ENCODE peak calls at places on chromosomes 7 and 10, in seven cellular contexts. One of them, this sample, is unnamed.

GRCh38 chr7:34165927-34166550 is 260.7 kb downstream of the BMPER start:
- DNase-seq in GM20000: peak
- DNase-seq in transverse colon: no peak
- DNase-seq in coronary artery: no peak
- DNase-seq in AG04450: no peak
- DNase-seq in brain microvascular endothelial cell: peak
- DNase-seq in astrocyte of the spinal cord: peak
- DNase-seq in this sample: no peak

GRCh38 chr7:131530137-131530536 is 26.3 kb downstream of the PODXL start:
- DNase-seq in AG04450: no peak
- DNase-seq in astrocyte of the spinal cord: no peak
- DNase-seq in coronary artery: no peak
- DNase-seq in transverse colon: no peak
- DNase-seq in brain microvascular endothelial cell: no peak
- DNase-seq in GM20000: no peak
- DNase-seq in this sample: no peak

GRCh38 chr7:151844080-151844827 is 32.7 kb downstream of the PRKAG2 start:
- DNase-seq in coronary artery: no peak
- DNase-seq in astrocyte of the spinal cord: peak
- DNase-seq in transverse colon: no peak
- DNase-seq in AG04450: peak
- DNase-seq in GM20000: no peak
- DNase-seq in brain microvascular endothelial cell: peak
- DNase-seq in this sample: no peak

GRCh38 chr7:131235489-131236317 is 92.0 kb upstream of the MKLN1 start:
- DNase-seq in AG04450: peak
- DNase-seq in GM20000: no peak
- DNase-seq in brain microvascular endothelial cell: peak
- DNase-seq in transverse colon: peak
- DNase-seq in astrocyte of the spinal cord: peak
- DNase-seq in coronary artery: no peak
- DNase-seq in this sample: peak

GRCh38 chr10:2948127-2948854 is 119.1 kb upstream of the PFKP start:
- DNase-seq in coronary artery: no peak
- DNase-seq in astrocyte of the spinal cord: no peak
- DNase-seq in transverse colon: no peak
- DNase-seq in AG04450: no peak
- DNase-seq in brain microvascular endothelial cell: no peak
- DNase-seq in GM20000: peak
- DNase-seq in this sample: no peak

GRCh38 chr10:5531558-5532230 is 6.9 kb downstream of the CALML3 start:
- DNase-seq in transverse colon: peak
- DNase-seq in astrocyte of the spinal cord: no peak
- DNase-seq in coronary artery: peak
- DNase-seq in brain microvascular endothelial cell: no peak
- DNase-seq in AG04450: no peak
- DNase-seq in GM20000: no peak
- DNase-seq in this sample: no peak

GRCh38 chr10:114932225-114932624 is 5.8 kb upstream of the TRUB1 start:
- DNase-seq in AG04450: no peak
- DNase-seq in astrocyte of the spinal cord: no peak
- DNase-seq in coronary artery: no peak
- DNase-seq in brain microvascular endothelial cell: no peak
- DNase-seq in transverse colon: no peak
- DNase-seq in GM20000: no peak
- DNase-seq in this sample: no peak

GRCh38 chr7:21923663-21924062 is 22.0 kb downstream of the CDCA7L start:
- DNase-seq in GM20000: no peak
- DNase-seq in brain microvascular endothelial cell: peak
- DNase-seq in coronary artery: no peak
- DNase-seq in AG04450: no peak
- DNase-seq in transverse colon: no peak
- DNase-seq in astrocyte of the spinal cord: peak
- DNase-seq in this sample: no peak

GRCh38 chr7:117008849-117009531 is 55.7 kb downstream of the ST7 start:
- DNase-seq in transverse colon: no peak
- DNase-seq in coronary artery: no peak
- DNase-seq in astrocyte of the spinal cord: peak
- DNase-seq in GM20000: no peak
- DNase-seq in AG04450: no peak
- DNase-seq in brain microvascular endothelial cell: peak
- DNase-seq in this sample: no peak

GRCh38 chr10:97109562-97109961 is 76.2 kb downstream of the SLIT1 start:
- DNase-seq in GM20000: no peak
- DNase-seq in transverse colon: no peak
- DNase-seq in coronary artery: no peak
- DNase-seq in astrocyte of the spinal cord: no peak
- DNase-seq in AG04450: no peak
- DNase-seq in brain microvascular endothelial cell: no peak
- DNase-seq in this sample: no peak

GRCh38 chr7:43791665-43792064 is 33.2 kb downstream of the BLVRA start:
- DNase-seq in coronary artery: no peak
- DNase-seq in astrocyte of the spinal cord: no peak
- DNase-seq in brain microvascular endothelial cell: no peak
- DNase-seq in AG04450: no peak
- DNase-seq in GM20000: no peak
- DNase-seq in transverse colon: no peak
- DNase-seq in this sample: no peak

GRCh38 chr7:81616951-81617350 is 152.9 kb downstream of the HGF start:
- DNase-seq in astrocyte of the spinal cord: peak
- DNase-seq in brain microvascular endothelial cell: peak
- DNase-seq in coronary artery: no peak
- DNase-seq in AG04450: no peak
- DNase-seq in GM20000: no peak
- DNase-seq in transverse colon: no peak
- DNase-seq in this sample: no peak

GRCh38 chr7:152674860-152675760 is 831 bp downstream of the XRCC2 start:
- DNase-seq in brain microvascular endothelial cell: no peak
- DNase-seq in AG04450: peak
- DNase-seq in GM20000: peak
- DNase-seq in transverse colon: no peak
- DNase-seq in astrocyte of the spinal cord: peak
- DNase-seq in coronary artery: no peak
- DNase-seq in this sample: no peak

GRCh38 chr10:71782917-71783490 is 9.7 kb upstream of the VSIR start:
- DNase-seq in transverse colon: no peak
- DNase-seq in coronary artery: no peak
- DNase-seq in brain microvascular endothelial cell: no peak
- DNase-seq in GM20000: no peak
- DNase-seq in AG04450: no peak
- DNase-seq in astrocyte of the spinal cord: no peak
- DNase-seq in this sample: no peak

GRCh38 chr7:18961997-18962396 is 155.4 kb downstream of the TWIST1 start:
- DNase-seq in astrocyte of the spinal cord: peak
- DNase-seq in GM20000: no peak
- DNase-seq in transverse colon: no peak
- DNase-seq in brain microvascular endothelial cell: no peak
- DNase-seq in coronary artery: no peak
- DNase-seq in AG04450: no peak
- DNase-seq in this sample: no peak

GRCh38 chr10:104417629-104418292 is 64.1 kb downstream of the CFAP58 start:
- DNase-seq in GM20000: no peak
- DNase-seq in coronary artery: no peak
- DNase-seq in astrocyte of the spinal cord: no peak
- DNase-seq in AG04450: no peak
- DNase-seq in transverse colon: no peak
- DNase-seq in brain microvascular endothelial cell: peak
- DNase-seq in this sample: no peak

GRCh38 chr7:27375958-27376357 is 133.4 kb downstream of the EVX1 start:
- DNase-seq in AG04450: no peak
- DNase-seq in coronary artery: no peak
- DNase-seq in GM20000: no peak
- DNase-seq in astrocyte of the spinal cord: no peak
- DNase-seq in brain microvascular endothelial cell: no peak
- DNase-seq in transverse colon: no peak
- DNase-seq in this sample: no peak

GRCh38 chr10:93813507-93814465 is 56.0 kb downstream of the LGI1 start:
- DNase-seq in transverse colon: peak
- DNase-seq in GM20000: peak
- DNase-seq in coronary artery: no peak
- DNase-seq in AG04450: no peak
- DNase-seq in brain microvascular endothelial cell: peak
- DNase-seq in astrocyte of the spinal cord: peak
- DNase-seq in this sample: peak

GRCh38 chr7:98995523-98996161 is 117.3 kb downstream of the TRRAP start:
- DNase-seq in brain microvascular endothelial cell: no peak
- DNase-seq in GM20000: no peak
- DNase-seq in AG04450: no peak
- DNase-seq in transverse colon: no peak
- DNase-seq in coronary artery: peak
- DNase-seq in astrocyte of the spinal cord: no peak
- DNase-seq in this sample: no peak

GRCh38 chr7:26760499-26760898 is 103.9 kb downstream of the SKAP2 start:
- DNase-seq in transverse colon: no peak
- DNase-seq in GM20000: no peak
- DNase-seq in brain microvascular endothelial cell: no peak
- DNase-seq in coronary artery: no peak
- DNase-seq in AG04450: no peak
- DNase-seq in astrocyte of the spinal cord: no peak
- DNase-seq in this sample: no peak

GRCh38 chr7:74025745-74026144 is 2.2 kb upstream of the ELN start:
- DNase-seq in coronary artery: peak
- DNase-seq in GM20000: no peak
- DNase-seq in astrocyte of the spinal cord: no peak
- DNase-seq in AG04450: no peak
- DNase-seq in transverse colon: no peak
- DNase-seq in brain microvascular endothelial cell: no peak
- DNase-seq in this sample: no peak

GRCh38 chr7:74026406-74027123 is 1.4 kb upstream of the ELN start:
- DNase-seq in brain microvascular endothelial cell: peak
- DNase-seq in AG04450: no peak
- DNase-seq in GM20000: peak
- DNase-seq in coronary artery: peak
- DNase-seq in astrocyte of the spinal cord: peak
- DNase-seq in transverse colon: peak
- DNase-seq in this sample: peak

GRCh38 chr7:74027683-74028320 is at the start of gene ELN:
- DNase-seq in coronary artery: peak
- DNase-seq in AG04450: no peak
- DNase-seq in astrocyte of the spinal cord: no peak
- DNase-seq in transverse colon: peak
- DNase-seq in brain microvascular endothelial cell: no peak
- DNase-seq in GM20000: no peak
- DNase-seq in this sample: no peak

GRCh38 chr7:74028321-74028812 is 394 bp downstream of the ELN start:
- DNase-seq in transverse colon: no peak
- DNase-seq in AG04450: no peak
- DNase-seq in astrocyte of the spinal cord: no peak
- DNase-seq in GM20000: no peak
- DNase-seq in coronary artery: peak
- DNase-seq in brain microvascular endothelial cell: no peak
- DNase-seq in this sample: no peak

DNA sequence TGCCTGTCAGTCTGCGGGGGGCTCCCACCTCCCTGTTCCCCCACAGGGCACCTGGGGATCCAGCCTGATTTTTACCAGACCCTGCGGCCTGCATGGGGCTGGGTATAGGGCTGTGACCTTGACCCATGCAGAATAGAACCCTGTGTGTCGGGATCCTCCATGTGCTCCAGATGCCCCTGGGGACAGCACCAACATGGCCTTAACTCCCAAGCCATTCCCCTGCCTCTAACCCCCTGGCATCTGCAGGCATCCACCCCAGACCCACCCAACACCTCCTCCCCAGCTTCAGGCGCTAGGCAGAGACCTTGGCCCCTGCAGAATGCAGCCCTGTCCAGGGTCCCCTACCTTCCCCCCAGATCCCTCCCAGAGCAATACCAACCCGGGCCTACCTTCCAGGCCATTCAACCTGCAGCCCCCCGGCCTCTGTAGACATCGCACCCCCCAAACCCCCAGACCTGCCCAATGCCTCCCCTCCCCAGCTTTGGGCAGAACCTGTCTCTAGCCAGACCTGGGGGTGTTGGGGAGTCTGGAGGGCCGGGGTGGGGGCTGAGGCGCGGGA is 770 bp upstream of the ELN start:
- DNase-seq in astrocyte of the spinal cord: no peak
- DNase-seq in brain microvascular endothelial cell: no peak
- DNase-seq in coronary artery: no peak
- DNase-seq in GM20000: no peak
- DNase-seq in transverse colon: no peak
- DNase-seq in AG04450: no peak
- DNase-seq in this sample: no peak
- TF ChIP-seq CTCF in astrocyte of the spinal cord: no peak
- TF ChIP-seq CTCF in brain microvascular endothelial cell: no peak
- TF ChIP-seq CTCF in coronary artery: peak
- TF ChIP-seq CTCF in GM20000: no peak
- TF ChIP-seq CTCF in transverse colon: no peak
- TF ChIP-seq CTCF in AG04450: no peak
- TF ChIP-seq CTCF in this sample: peak

GRCh38 chr10:11023554-11023953 is 5.9 kb downstream of the CELF2 start:
- DNase-seq in AG04450: no peak
- DNase-seq in GM20000: no peak
- DNase-seq in brain microvascular endothelial cell: no peak
- DNase-seq in astrocyte of the spinal cord: no peak
- DNase-seq in coronary artery: no peak
- DNase-seq in transverse colon: no peak
- DNase-seq in this sample: no peak
- TF ChIP-seq CTCF in AG04450: no peak
- TF ChIP-seq CTCF in GM20000: no peak
- TF ChIP-seq CTCF in brain microvascular endothelial cell: no peak
- TF ChIP-seq CTCF in astrocyte of the spinal cord: no peak
- TF ChIP-seq CTCF in coronary artery: no peak
- TF ChIP-seq CTCF in transverse colon: no peak
- TF ChIP-seq CTCF in this sample: no peak

GRCh38 chr10:88117869-88118632 is 254.6 kb downstream of the PTEN start:
- DNase-seq in coronary artery: no peak
- DNase-seq in transverse colon: no peak
- DNase-seq in brain microvascular endothelial cell: no peak
- DNase-seq in AG04450: no peak
- DNase-seq in GM20000: no peak
- DNase-seq in astrocyte of the spinal cord: no peak
- DNase-seq in this sample: no peak
- TF ChIP-seq CTCF in coronary artery: no peak
- TF ChIP-seq CTCF in transverse colon: no peak
- TF ChIP-seq CTCF in brain microvascular endothelial cell: peak
- TF ChIP-seq CTCF in AG04450: no peak
- TF ChIP-seq CTCF in GM20000: peak
- TF ChIP-seq CTCF in astrocyte of the spinal cord: peak
- TF ChIP-seq CTCF in this sample: no peak

DNA sequence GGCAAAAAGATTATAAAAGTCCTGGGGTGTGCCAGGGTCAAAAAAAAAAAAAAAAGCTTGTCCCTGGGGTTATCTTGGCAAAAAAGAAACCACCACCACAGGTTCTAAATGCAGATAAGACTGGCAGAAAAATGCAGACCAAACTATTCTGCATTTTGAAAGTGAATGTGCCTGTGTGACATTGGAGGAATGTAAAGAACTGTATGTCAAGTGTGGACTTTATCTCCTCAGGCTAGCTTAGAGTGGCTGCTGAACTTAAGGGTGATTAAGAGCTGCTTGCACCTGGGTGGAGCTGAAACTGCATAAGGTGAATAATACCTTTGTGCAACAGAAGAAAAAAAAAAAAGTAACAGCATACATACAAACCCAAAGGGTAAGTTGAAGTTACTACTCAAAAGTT is 1.3 kb upstream of the NAPEPLD start:
- DNase-seq in transverse colon: peak
- DNase-seq in brain microvascular endothelial cell: no peak
- DNase-seq in coronary artery: no peak
- DNase-seq in astrocyte of the spinal cord: no peak
- DNase-seq in GM20000: no peak
- DNase-seq in AG04450: no peak
- DNase-seq in this sample: no peak
- TF ChIP-seq CTCF in transverse colon: no peak
- TF ChIP-seq CTCF in brain microvascular endothelial cell: no peak
- TF ChIP-seq CTCF in coronary artery: no peak
- TF ChIP-seq CTCF in astrocyte of the spinal cord: no peak
- TF ChIP-seq CTCF in GM20000: no peak
- TF ChIP-seq CTCF in AG04450: no peak
- TF ChIP-seq CTCF in this sample: no peak

This sample was measured in CD4-positive, alpha-beta T cell.